ENCODE peak calls at places on chromosomes 5 and 9, in eight cellular contexts. F, V, N, W, X, R, T and D are unnamed samples.

GRCh38 chr9:94865599-94866456 is 139.3 kb downstream of the AOPEP start:
- DNase-seq in X (no peak), N (no peak), R (no peak), V (peak), W (no peak), T (no peak), F (no peak), D (no peak)

GRCh38 chr5:54701179-54701578 is 183.6 kb downstream of the SNX18 start:
- DNase-seq in F (no peak), T (peak), V (no peak), X (peak), R (peak), W (peak), N (peak), D (peak)

GRCh38 chr5:78628260-78629024 is 20.1 kb downstream of the LHFPL2 start:
- DNase-seq in X (no peak), N (no peak), W (no peak), F (no peak), V (peak), R (no peak), T (no peak), D (no peak)

GRCh38 chr9:77594963-77595362 is 53.2 kb downstream of the GNA14 start:
- DNase-seq in T (no peak), F (no peak), V (no peak), X (no peak), W (no peak), N (no peak), R (no peak), D (peak)

GRCh38 chr9:83962165-83962564 is 17.9 kb downstream of the HNRNPK start:
- DNase-seq in X (no peak), T (no peak), N (peak), F (no peak), V (no peak), W (no peak), R (no peak), D (peak)

GRCh38 chr5:80216753-80217596 is 38.9 kb downstream of the SERINC5 start:
- DNase-seq in W (peak), R (peak), V (no peak), N (no peak), F (peak), T (no peak), X (no peak), D (no peak)

GRCh38 chr9:122372856-122373845 is 2.3 kb downstream of the PTGS1 start:
- DNase-seq in W (no peak), F (no peak), V (no peak), T (no peak), N (no peak), R (no peak), X (no peak), D (no peak)

GRCh38 chr5:96721351-96721970 is 59.3 kb downstream of the CAST start:
- DNase-seq in N (peak), R (peak), T (no peak), V (no peak), F (no peak), W (peak), X (no peak), D (peak)

GRCh38 chr5:172407861-172408260 is 46.5 kb downstream of the SH3PXD2B start:
- DNase-seq in R (no peak), T (no peak), V (no peak), W (no peak), F (no peak), X (no peak), N (peak), D (peak)

GRCh38 chr9:127785023-127785932 is 556 bp upstream of the CDK9 start:
- DNase-seq in T (peak), W (peak), F (peak), N (peak), V (peak), R (peak), X (peak), D (peak)

GRCh38 chr9:127780126-127780885 is 1.8 kb upstream of the SH2D3C start:
- DNase-seq in N (no peak), T (no peak), V (peak), R (no peak), X (no peak), W (no peak), F (no peak), D (no peak)

GRCh38 chr9:127781821-127782220 is 3.4 kb upstream of the SH2D3C start:
- DNase-seq in F (no peak), V (no peak), W (no peak), N (peak), X (no peak), R (no peak), T (no peak), D (no peak)

GRCh38 chr9:127783644-127784043 is 2.2 kb upstream of the CDK9 start:
- DNase-seq in F (no peak), N (no peak), R (no peak), T (no peak), X (no peak), V (no peak), W (no peak), D (no peak)

DNA sequence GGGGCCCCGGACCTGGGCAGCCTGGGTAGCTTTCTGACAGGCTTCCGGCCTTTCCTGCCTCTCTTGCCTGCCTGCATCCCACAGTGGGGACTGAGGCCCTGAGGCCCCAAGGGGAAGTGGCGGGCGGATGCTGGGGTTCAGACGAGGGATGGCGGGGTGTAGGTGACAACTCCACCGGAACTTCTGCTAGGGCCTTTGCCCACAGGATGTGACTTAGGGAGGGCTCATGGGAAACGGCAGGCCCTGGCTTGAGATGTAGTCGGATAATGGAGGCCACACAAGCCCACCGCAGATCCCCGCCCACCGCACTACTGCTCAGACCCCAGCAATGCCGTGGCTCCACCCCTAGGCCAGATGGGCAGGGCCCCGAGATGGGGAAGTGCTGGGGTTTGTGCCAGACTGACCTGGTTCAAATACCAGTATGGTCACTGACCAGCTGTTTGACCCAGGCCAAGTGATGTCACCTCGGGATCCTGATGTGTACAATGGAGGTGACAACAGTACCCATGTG is 2.7 kb upstream of the CDK9 start:
- DNase-seq in V (no peak), W (no peak), N (no peak), X (no peak), F (no peak), R (peak), T (no peak), D (no peak)
- H3K4me3 ChIP-seq in V (no peak), W (no peak), N (no peak), X (no peak), F (no peak), R (no peak), T (no peak), D (no peak)

GRCh38 chr5:73330613-73331012 is 118.0 kb downstream of the FOXD1 start:
- DNase-seq in R (no peak), X (no peak), T (no peak), F (no peak), V (no peak), N (no peak), W (no peak), D (no peak)
- TF ChIP-seq CTCF in R (no peak), X (no peak), T (no peak), F (no peak), V (no peak), N (no peak), W (no peak), D (no peak)

GRCh38 chr9:134895103-134895502 is 14.5 kb downstream of the FCN2 start:
- DNase-seq in W (no peak), R (peak), T (no peak), N (peak), X (no peak), V (no peak), F (no peak), D (no peak)

GRCh38 chr9:134896834-134897583 is 16.4 kb downstream of the FCN2 start:
- DNase-seq in W (no peak), R (peak), V (no peak), T (no peak), F (no peak), N (no peak), X (no peak), D (no peak)

GRCh38 chr9:134897584-134898170 is 17.1 kb downstream of the FCN2 start:
- DNase-seq in V (no peak), W (no peak), N (no peak), X (no peak), F (no peak), R (no peak), T (no peak), D (no peak)

GRCh38 chr9:134894136-134894860 is 13.7 kb downstream of the FCN2 start:
- DNase-seq in X (no peak), V (peak), R (peak), T (no peak), N (no peak), W (no peak), F (no peak), D (no peak)

DNA sequence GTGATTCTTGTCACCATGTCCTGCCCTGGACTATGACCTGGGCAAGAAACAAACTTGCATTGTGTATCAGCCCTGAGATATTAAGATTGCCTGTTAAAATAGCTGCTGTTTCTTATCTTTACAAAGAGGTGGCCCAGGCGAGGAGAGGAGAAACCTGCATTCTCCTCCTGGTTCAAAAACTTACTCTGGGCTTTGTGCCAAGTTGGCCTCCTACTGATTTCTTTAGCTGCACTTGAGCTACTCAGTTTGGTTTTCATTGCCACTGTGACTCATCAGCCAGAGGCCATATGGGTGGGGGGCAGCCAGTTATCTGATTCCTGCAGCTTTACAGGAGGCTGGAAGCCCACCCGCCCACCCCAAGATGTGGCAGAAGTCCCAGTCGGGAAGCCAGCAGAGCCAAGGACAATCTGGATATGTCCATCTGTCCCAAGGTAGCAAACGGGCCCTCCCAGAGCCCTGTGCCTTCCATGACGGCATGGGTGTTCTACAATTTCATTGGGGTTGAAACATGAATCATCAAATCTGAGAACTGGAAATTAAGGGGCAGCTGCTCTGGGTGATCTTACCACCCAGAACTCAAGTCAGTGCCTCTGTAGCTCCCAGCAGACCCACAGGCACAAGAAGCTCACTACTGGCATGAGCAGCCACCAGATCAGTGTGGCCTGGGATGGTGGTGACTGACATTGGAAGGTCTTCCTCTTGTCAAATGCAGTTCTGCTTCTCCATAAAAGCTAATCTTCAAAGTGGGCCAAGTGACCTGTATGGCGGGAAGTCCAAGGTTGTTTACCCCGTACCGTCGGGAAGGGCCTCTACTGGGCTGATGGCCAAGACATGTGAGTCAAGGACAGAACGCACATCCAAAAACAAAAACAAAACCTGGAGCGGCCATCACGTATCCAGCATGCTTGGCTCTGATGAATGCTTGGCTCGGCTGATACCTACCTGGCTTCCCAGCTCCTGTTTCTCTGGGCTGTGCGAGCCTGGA is 15.5 kb downstream of the FCN2 start:
- DNase-seq in R (peak), T (peak), F (peak), X (peak), V (no peak), W (no peak), N (peak), D (peak)
- H3K4me3 ChIP-seq in R (no peak), T (peak), F (no peak), X (no peak), V (no peak), W (no peak), N (no peak), D (no peak)

DNA sequence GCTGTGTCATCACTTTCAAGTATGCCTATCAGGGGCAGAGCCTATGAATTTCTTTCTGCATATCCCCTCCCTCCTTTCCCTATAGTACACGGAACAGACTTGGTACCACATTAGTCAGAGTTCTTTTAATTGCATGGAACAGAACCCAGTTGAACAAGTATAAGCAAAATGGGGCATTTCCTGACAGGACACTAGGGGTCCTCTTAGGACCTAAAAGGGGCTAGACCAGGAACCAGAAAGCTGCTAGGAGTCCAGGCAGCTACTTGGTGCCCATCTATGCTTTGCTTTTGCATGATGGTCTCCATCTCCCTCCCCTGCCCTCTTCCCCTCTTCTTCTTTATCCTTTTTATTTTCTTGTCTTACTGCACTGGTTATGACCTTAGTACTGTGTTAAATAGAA is 5.9 kb downstream of the BSPRY start:
- DNase-seq in N (peak), V (no peak), T (no peak), X (no peak), R (no peak), W (no peak), F (no peak), D (peak)
- TF ChIP-seq CTCF in N (peak), V (peak), T (peak), X (peak), R (no peak), W (no peak), F (no peak), D (peak)

GRCh38 chr9:35906923-35907699 is 1.1 kb downstream of the HRCT1 start:
- DNase-seq in V (peak), T (no peak), X (no peak), W (no peak), R (peak), F (no peak), N (peak), D (peak)
- H3K4me3 ChIP-seq in V (no peak), T (peak), X (no peak), W (no peak), R (peak), F (no peak), N (peak), D (peak)

DNA sequence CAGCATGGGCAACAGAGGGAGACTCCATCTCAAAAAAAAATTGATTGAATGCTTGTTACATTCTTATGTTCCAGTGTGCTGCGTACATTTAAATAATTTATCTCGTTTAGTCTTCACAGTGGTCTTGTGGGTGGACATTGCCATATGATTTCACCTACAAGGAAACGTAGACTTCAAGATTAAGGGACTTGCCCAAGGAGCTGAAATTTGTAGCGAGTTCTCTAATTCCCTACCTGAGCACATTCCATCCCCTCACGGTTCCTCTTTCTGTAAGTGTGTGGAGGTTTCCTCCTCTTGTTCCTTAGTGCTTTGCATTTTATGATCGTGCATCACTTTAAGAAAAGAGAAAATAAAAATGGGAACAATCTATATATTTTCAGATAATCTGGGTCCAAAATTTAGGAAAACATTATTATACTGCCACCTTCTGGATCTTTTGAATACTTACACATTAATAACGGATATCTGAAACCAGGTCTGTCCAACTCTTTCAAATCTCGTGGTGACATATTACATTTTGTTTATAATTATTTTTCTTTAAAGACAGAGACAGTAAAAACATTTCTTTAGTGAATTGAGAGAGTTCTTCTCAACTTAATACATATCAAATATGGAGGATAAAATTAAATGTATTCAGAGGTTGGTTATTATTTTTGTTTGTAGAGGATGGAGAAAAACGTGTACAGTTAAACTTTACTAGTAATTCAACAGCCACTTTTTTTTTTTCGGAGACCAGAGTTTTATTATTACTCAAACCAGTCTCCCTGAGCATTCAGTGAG is 29.9 kb upstream of the C7 start:
- DNase-seq in X (peak), F (no peak), R (no peak), N (peak), V (peak), W (no peak), T (peak), D (peak)
- TF ChIP-seq CTCF in X (peak), F (peak), R (peak), N (peak), V (peak), W (peak), T (peak), D (peak)

GRCh38 chr5:19771174-19771835 is 216.7 kb downstream of the CDH18 start:
- DNase-seq in R (no peak), X (no peak), T (no peak), V (peak), W (no peak), N (no peak), F (no peak), D (peak)

GRCh38 chr5:19767987-19768386 is 220.0 kb downstream of the CDH18 start:
- DNase-seq in F (no peak), W (no peak), T (no peak), V (no peak), X (no peak), R (no peak), N (no peak), D (peak)
- H3K4me3 ChIP-seq in F (no peak), W (no peak), T (no peak), V (no peak), X (no peak), R (no peak), N (no peak), D (no peak)